ENCODE peak calls at places on chromosomes 1 and 21, in seven cellular contexts. C is esophagus squamous epithelium, K is body of pancreas, O is A673, F is mesendoderm, D is heart right ventricle, G is uterus. J is an unnamed sample.

GRCh38 chr1:242886137-242886536 is 361.6 kb upstream of the PLD5 start:
- DNase-seq in C (no peak), K (no peak), O (no peak), F (no peak), D (no peak), G (no peak), J (no peak)

GRCh38 chr1:2384941-2385481 is 6.3 kb downstream of the MORN1 start:
- DNase-seq in C (no peak), K (no peak), O (peak; percentile 44), F (no peak), D (no peak), G (no peak), J (peak; percentile 14)

GRCh38 chr21:14753466-14754258 is 207.5 kb upstream of the SAMSN1 start:
- DNase-seq in C (no peak), K (peak; percentile 70), O (no peak), F (no peak), D (no peak), G (no peak), J (no peak)

GRCh38 chr1:94143173-94143808 is 22.3 kb upstream of the ABCA4 start:
- DNase-seq in C (no peak), K (no peak), O (no peak), F (no peak), D (no peak), G (no peak), J (no peak)

GRCh38 chr1:63668298-63668697 is 75.1 kb downstream of the PGM1 start:
- DNase-seq in C (no peak), K (no peak), O (no peak), F (no peak), D (no peak), G (no peak), J (no peak)

GRCh38 chr21:38075833-38076567 is 159.7 kb upstream of the KCNJ6 start:
- DNase-seq in C (no peak), K (no peak), O (peak; percentile 2), F (no peak), D (no peak), G (no peak), J (no peak)

GRCh38 chr1:35886606-35887431 is 3.8 kb downstream of the AGO1 start:
- DNase-seq in C (no peak), K (no peak), O (no peak), F (peak; percentile 55), D (no peak), G (no peak), J (no peak)

GRCh38 chr1:108703939-108704338 is 8.8 kb upstream of the FNDC7 start:
- DNase-seq in C (no peak), K (no peak), O (no peak), F (no peak), D (no peak), G (no peak), J (no peak)

GRCh38 chr1:1176931-1177330 is 3.3 kb downstream of the TTLL10 start:
- DNase-seq in C (no peak), K (no peak), O (no peak), F (no peak), D (no peak), G (no peak), J (no peak)

GRCh38 chr21:33976980-33977720 is 61.5 kb upstream of the ATP5PO start:
- DNase-seq in C (no peak), K (no peak), O (no peak), F (no peak), D (no peak), G (no peak), J (no peak)
- H3K4me1 ChIP-seq in C (peaks cover 11% of the 10 kb centered on the region), K (no peaks in the 10 kb centered on the region), O (peaks cover 40% of the 10 kb centered on the region), F (peaks cover 5% of the 10 kb centered on the region), D (peaks cover 5% of the 10 kb centered on the region), G (peaks cover 5% of the 10 kb centered on the region), J (no peaks in the 10 kb centered on the region)

DNA sequence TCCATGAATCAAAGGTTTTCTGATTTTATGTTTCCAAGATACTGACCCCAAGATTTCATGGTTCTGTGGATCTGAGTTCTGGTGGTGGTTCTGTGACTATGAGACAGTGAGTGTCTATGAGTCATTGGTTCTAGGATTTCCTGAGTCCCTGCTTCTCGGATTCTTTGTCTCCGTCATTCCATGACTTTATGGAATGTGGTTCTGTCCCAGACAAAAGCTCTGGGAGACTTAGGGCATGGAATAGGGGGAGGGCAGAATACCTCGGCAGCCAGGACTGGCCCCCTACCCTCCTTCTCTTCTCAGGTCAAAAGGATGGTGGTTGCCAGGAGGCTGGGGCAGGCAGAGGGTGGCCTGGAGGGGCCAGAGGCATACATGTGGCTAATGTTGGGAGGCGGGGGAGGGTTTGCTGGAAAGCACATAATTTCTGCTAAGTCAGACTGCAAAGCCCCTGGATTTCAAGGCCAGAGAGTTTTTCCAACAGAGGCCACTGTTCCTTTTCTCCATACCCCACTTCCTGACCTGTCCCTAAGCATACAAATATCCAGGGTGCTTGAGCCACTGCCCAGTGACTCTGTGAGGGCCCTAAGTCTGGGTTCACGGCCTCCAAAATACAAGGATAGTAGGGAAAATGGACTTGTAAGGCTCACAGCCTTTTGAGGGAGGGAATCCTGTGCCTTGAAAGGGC is 17.2 kb downstream of the CDCP2 start:
- DNase-seq in C (no peak), K (no peak), O (no peak), F (peak; percentile 76), D (no peak), G (no peak), J (no peak)
- H3K27ac ChIP-seq in C (no peak overlapping the region), K (no peak overlapping the region), O (no peak overlapping the region), F (peak overlapping the region; percentile 56), D (no peak overlapping the region), G (no peak overlapping the region), J (no peak overlapping the region)

GRCh38 chr1:32992489-32993214 is 28.0 kb upstream of the RNF19B start:
- DNase-seq in C (peak; percentile 58), K (peak; percentile 84), O (peak; percentile 79), F (peak; percentile 97), D (peak; percentile 68), G (peak; percentile 37), J (peak; percentile 84)

GRCh38 chr1:32991386-32991785 is 26.8 kb upstream of the RNF19B start:
- DNase-seq in C (no peak), K (no peak), O (no peak), F (no peak), D (no peak), G (no peak), J (no peak)

GRCh38 chr1:32989160-32989894 is 24.7 kb upstream of the RNF19B start:
- DNase-seq in C (no peak), K (peak; percentile 80), O (no peak), F (peak; percentile 67), D (peak; percentile 42), G (peak; percentile 75), J (peak; percentile 95)

GRCh38 chr1:32991819-32992488 is 27.3 kb upstream of the RNF19B start:
- DNase-seq in C (no peak), K (no peak), O (no peak), F (no peak), D (no peak), G (no peak), J (no peak)

GRCh38 chr1:32990887-32991286 is 26.3 kb upstream of the RNF19B start:
- DNase-seq in C (no peak), K (no peak), O (no peak), F (no peak), D (no peak), G (no peak), J (peak; percentile 9)
- H3K4me1 ChIP-seq in C (peaks cover 32% of the 10 kb centered on the region), K (peaks cover 18% of the 10 kb centered on the region), O (no peaks in the 10 kb centered on the region), F (peaks cover 1% of the 10 kb centered on the region), D (peaks cover 54% of the 10 kb centered on the region), G (peaks cover 7% of the 10 kb centered on the region), J (peaks cover 64% of the 10 kb centered on the region)

GRCh38 chr1:233113713-233114028 is 163.3 kb downstream of the NTPCR start:
- DNase-seq in C (no peak), K (no peak), O (no peak), F (no peak), D (no peak), G (no peak), J (no peak)

GRCh38 chr1:233112184-233113008 is 162.0 kb downstream of the NTPCR start:
- DNase-seq in C (no peak), K (peak; percentile 9), O (no peak), F (peak; percentile 74), D (no peak), G (no peak), J (no peak)

GRCh38 chr1:233114159-233114558 is 163.7 kb downstream of the NTPCR start:
- DNase-seq in C (no peak), K (peak; percentile 17), O (no peak), F (peak; percentile 53), D (no peak), G (no peak), J (no peak)

GRCh38 chr1:233113009-233113712 is 162.8 kb downstream of the NTPCR start:
- DNase-seq in C (peak; percentile 10), K (peak; percentile 81), O (peak; percentile 96), F (peak; percentile 99), D (peak; percentile 45), G (peak; percentile 83), J (peak; percentile 84)

GRCh38 chr1:233114860-233115259 is 164.4 kb downstream of the NTPCR start:
- DNase-seq in C (no peak), K (peak; percentile 19), O (no peak), F (peak; percentile 21), D (no peak), G (no peak), J (no peak)
- H3K27ac ChIP-seq in C (no peak overlapping the region), K (no peak overlapping the region), O (peak overlapping the region; percentile 86), F (peak overlapping the region; percentile 77), D (no peak overlapping the region), G (no peak overlapping the region), J (no peak overlapping the region)

J was measured in tibial artery.